ENCODE peak calls at places on chromosomes 11 and 22, in five cellular contexts. O is kidney tubule cell; C is effector memory CD8-positive, alpha-beta T cell; D is CD8-positive, alpha-beta memory T cell; S is EL. Z is an unnamed sample.

GRCh38 chr22:21972293-21972779 is 10.3 kb downstream of the TOP3B start:
- DNase-seq in O (peak), S (peak), C (peak), D (peak), Z (peak)

GRCh38 chr11:72398058-72398758 is 36.1 kb downstream of the CLPB start:
- DNase-seq in C (no peak), D (no peak), S (no peak), O (peak), Z (no peak)

GRCh38 chr11:76576166-76576565 is 94.4 kb downstream of the LRRC32 start:
- DNase-seq in S (no peak), D (no peak), C (no peak), O (no peak), Z (no peak)

GRCh38 chr22:30254307-30254706 is 7.7 kb upstream of the LIF start:
- DNase-seq in C (no peak), D (no peak), S (no peak), O (peak), Z (no peak)

GRCh38 chr11:36008576-36008975 is 64.7 kb downstream of the LDLRAD3 start:
- DNase-seq in S (no peak), D (no peak), O (no peak), C (no peak), Z (no peak)

GRCh38 chr11:29159552-29160465 is 857.0 kb downstream of the KCNA4 start:
- DNase-seq in D (no peak), S (peak), C (no peak), O (peak), Z (peak)

GRCh38 chr22:50628543-50629134 is 687 bp upstream of the ARSA start:
- DNase-seq in C (peak), S (no peak), O (no peak), D (peak), Z (no peak)

GRCh38 chr11:105827906-105828305 is 194.1 kb downstream of the MSANTD4 start:
- DNase-seq in S (no peak), D (no peak), C (no peak), O (no peak), Z (no peak)

GRCh38 chr11:104327864-104328513 is 164.0 kb upstream of the PDGFD start:
- DNase-seq in D (no peak), O (peak), C (no peak), S (peak), Z (no peak)

GRCh38 chr11:72154816-72155215 is 19.3 kb downstream of the FOLR3 start:
- DNase-seq in S (no peak), C (no peak), O (no peak), D (no peak), Z (no peak)

GRCh38 chr22:19993926-19994325 is 22.7 kb downstream of the ARVCF start:
- DNase-seq in O (no peak), S (no peak), C (no peak), D (no peak), Z (no peak)

Z was measured in NCI-H460.